ENCODE peak calls at places on chromosomes 1 and 21, in six cellular contexts. B, C, Q, E, S and M are unnamed samples.

GRCh38 chr1:16183157-16183556 is 27.3 kb upstream of the EPHA2 start:
- DNase-seq in Q (no peak), E (no peak), S (no peak), B (peak; percentile 60), C (peak; percentile 94), M (peak; percentile 64)

GRCh38 chr1:225961659-225962439 is 20.8 kb upstream of the LEFTY2 start:
- DNase-seq in E (no peak), B (no peak), C (no peak), Q (no peak), S (no peak), M (no peak)

GRCh38 chr1:221117548-221117951 is 238.3 kb downstream of the HLX start:
- DNase-seq in C (peak; percentile 84), Q (no peak), B (peak; percentile 93), E (peak; percentile 50), S (no peak), M (peak; percentile 45)

GRCh38 chr1:78441921-78442320 is 48.9 kb upstream of the PTGFR start:
- DNase-seq in S (no peak), Q (no peak), C (no peak), B (peak; percentile 52), E (no peak), M (no peak)

GRCh38 chr1:222769968-222770620 is 33.1 kb downstream of the FAM177B start:
- DNase-seq in E (no peak), B (peak; percentile 38), C (peak; percentile 84), S (no peak), Q (no peak), M (no peak)

GRCh38 chr21:41648591-41649031 is 118.2 kb downstream of the RIPK4 start:
- DNase-seq in B (peak; percentile 49), E (no peak), Q (no peak), C (peak; percentile 92), S (no peak), M (no peak)

GRCh38 chr1:27011058-27011764 is 1.4 kb downstream of the TENT5B start:
- DNase-seq in B (peak; percentile 83), Q (peak; percentile 78), S (peak; percentile 74), E (no peak), C (peak; percentile 65), M (no peak)

GRCh38 chr1:8018492-8019228 is 7.4 kb downstream of the ERRFI1 start:
- DNase-seq in C (no peak), B (no peak), S (no peak), E (no peak), Q (no peak), M (no peak)

GRCh38 chr1:175174702-175175102 is 17.9 kb downstream of the KIAA0040 start:
- DNase-seq in S (no peak), B (no peak), C (no peak), E (no peak), Q (no peak), M (no peak)

GRCh38 chr1:45037456-45037855 is 25.4 kb downstream of the UROD start:
- DNase-seq in Q (no peak), C (peak; percentile 48), S (no peak), E (no peak), B (peak; percentile 50), M (no peak)

GRCh38 chr1:194534784-194535183 is 1348.4 kb upstream of the B3GALT2 start:
- DNase-seq in Q (no peak), C (no peak), B (no peak), E (no peak), S (no peak), M (no peak)

GRCh38 chr1:3727042-3727824 is 25.0 kb upstream of the CCDC27 start:
- DNase-seq in S (peak; percentile 78), Q (peak; percentile 90), B (peak; percentile 37), E (no peak), C (no peak), M (no peak)

GRCh38 chr1:60341274-60341673 is 267.7 kb upstream of the C1orf87 start:
- DNase-seq in C (no peak), Q (no peak), S (no peak), E (no peak), B (no peak), M (no peak)

GRCh38 chr1:16143566-16144324 is 12.1 kb downstream of the EPHA2 start:
- DNase-seq in B (no peak), S (no peak), C (no peak), E (peak; percentile 74), Q (no peak), M (no peak)

GRCh38 chr1:24067978-24068377 is 44.0 kb downstream of the MYOM3 start:
- DNase-seq in B (no peak), Q (no peak), C (no peak), S (no peak), E (no peak), M (no peak)